ENCODE peak calls at places on chromosomes 3 and 15, in eight cellular contexts. R is right cardiac atrium, H is SK-N-SH, G is aorta, E is neuronal stem cell, T is uterus, Y is body of pancreas, I is left lung. J is an unnamed sample. For H3K9me3, the result is how much of the 10 kb centered on the place peaks cover.

GRCh38 chr3:48047841-48048456 is 31.7 kb upstream of the MAP4 start:
- DNase-seq in R (no peak), H (no peak), Y (no peak), T (no peak), I (no peak), E (no peak), G (no peak), J (no peak)

GRCh38 chr3:85737846-85738245 is 779.1 kb downstream of the CADM2 start:
- DNase-seq in H (no peak), I (no peak), Y (no peak), E (no peak), T (no peak), G (no peak), R (no peak), J (no peak)

GRCh38 chr15:96351801-96352593 is 21.5 kb downstream of the NR2F2 start:
- DNase-seq in G (peak), R (peak), T (peak), I (no peak), E (no peak), H (no peak), Y (no peak), J (no peak)

GRCh38 chr3:128416578-128417150 is 50.0 kb downstream of the DNAJB8 start:
- DNase-seq in E (no peak), Y (no peak), H (peak), G (no peak), R (peak), I (peak), T (no peak), J (no peak)

GRCh38 chr3:89108154-89108553 is 733 bp downstream of the EPHA3 start:
- DNase-seq in G (no peak), I (no peak), Y (no peak), R (no peak), T (no peak), E (no peak), H (no peak), J (no peak)

GRCh38 chr3:17687585-17687984 is 54.8 kb downstream of the TBC1D5 start:
- DNase-seq in T (no peak), G (no peak), H (no peak), E (no peak), Y (no peak), R (no peak), I (no peak), J (no peak)

GRCh38 chr3:157311633-157312365 is 124.9 kb upstream of the PTX3 start:
- DNase-seq in R (no peak), E (no peak), Y (no peak), H (no peak), G (no peak), I (no peak), T (no peak), J (no peak)

GRCh38 chr3:43958973-43959372 is 268.2 kb downstream of the ABHD5 start:
- DNase-seq in T (no peak), E (no peak), H (no peak), G (no peak), R (no peak), I (no peak), Y (no peak), J (no peak)

GRCh38 chr15:67923647-67923971 is 83.8 kb upstream of the RNU6-1 start:
- DNase-seq in T (no peak), H (no peak), E (no peak), G (no peak), Y (no peak), I (no peak), R (no peak), J (no peak)

GRCh38 chr3:119627461-119627860 is 29.8 kb downstream of the PLA1A start:
- DNase-seq in T (no peak), Y (no peak), G (no peak), R (peak), H (no peak), E (no peak), I (peak), J (no peak)

GRCh38 chr3:188706599-188706998 is 465.2 kb upstream of the TPRG1 start:
- DNase-seq in T (no peak), Y (no peak), I (no peak), G (no peak), H (no peak), R (no peak), E (no peak), J (no peak)

DNA sequence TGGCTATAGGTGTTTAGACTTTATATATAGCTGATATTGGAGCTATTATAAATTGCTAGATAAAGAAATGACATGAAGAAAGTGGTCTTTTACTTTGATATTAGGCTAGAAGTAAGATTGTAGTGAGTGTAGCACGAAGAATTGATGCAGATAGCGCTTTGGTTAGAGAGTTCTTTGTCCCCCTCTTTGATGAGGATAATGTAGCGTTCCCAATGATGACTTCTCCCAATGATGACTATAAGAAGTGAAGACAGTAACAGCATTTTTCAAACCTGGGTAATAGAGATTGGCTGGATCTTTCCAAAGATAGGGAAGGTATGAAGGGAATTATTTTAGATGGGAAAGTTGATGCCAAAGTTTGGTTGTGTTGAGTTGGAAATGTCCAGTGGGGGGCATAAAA is 4.3 kb downstream of the MINDY2 start:
- DNase-seq in H (no peak), T (no peak), G (no peak), E (no peak), I (no peak), R (no peak), Y (no peak), J (no peak)
- H3K27ac ChIP-seq in H (no peak), T (no peak), G (no peak), E (no peak), I (no peak), R (no peak), Y (no peak), J (no peak)

GRCh38 chr15:99633655-99634054 is 67.9 kb downstream of the MEF2A start:
- DNase-seq in H (no peak), T (no peak), R (no peak), Y (no peak), G (no peak), I (no peak), E (no peak), J (no peak)

GRCh38 chr15:99630607-99631131 is 64.9 kb downstream of the MEF2A start:
- DNase-seq in H (no peak), G (no peak), Y (no peak), I (no peak), T (no peak), E (no peak), R (no peak), J (no peak)

GRCh38 chr15:99631256-99631655 is 65.5 kb downstream of the MEF2A start:
- DNase-seq in I (no peak), T (no peak), G (no peak), E (no peak), H (no peak), R (peak), Y (no peak), J (no peak)

GRCh38 chr15:99632521-99632920 is 66.7 kb downstream of the MEF2A start:
- DNase-seq in Y (no peak), T (no peak), R (no peak), I (no peak), E (no peak), H (no peak), G (no peak), J (no peak)

DNA sequence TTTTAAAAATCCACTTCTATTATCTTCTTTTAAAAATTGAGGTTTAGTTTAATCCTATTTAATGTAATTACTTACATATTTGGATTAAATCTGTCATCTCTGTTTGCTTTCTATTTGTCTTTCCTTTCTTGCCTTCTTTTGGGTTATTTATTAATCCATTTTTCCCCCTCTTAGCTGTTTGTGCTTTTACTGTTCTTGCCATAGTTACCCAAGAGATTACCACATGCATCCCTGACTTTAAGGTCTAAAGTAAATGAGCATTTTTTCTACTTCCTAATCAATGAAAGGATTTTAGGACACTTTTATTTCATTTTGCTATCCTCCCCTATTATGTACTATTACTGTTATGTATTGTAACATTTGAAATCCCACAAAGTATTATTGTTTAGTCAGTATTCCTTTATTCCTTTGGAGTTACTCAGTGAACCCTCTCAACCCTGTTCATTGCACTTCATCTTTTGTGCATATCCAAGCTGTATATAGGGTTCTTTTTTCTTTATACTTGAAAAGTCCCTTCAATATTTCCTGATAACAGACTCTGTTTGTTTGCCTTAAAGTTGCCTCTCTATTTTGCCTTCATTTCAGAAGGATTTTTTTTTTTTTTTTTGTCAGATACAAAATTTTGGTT is 62.7 kb downstream of the MEF2A start:
- DNase-seq in R (no peak), G (no peak), E (no peak), T (no peak), Y (no peak), I (no peak), H (no peak), J (no peak)
- H3K9me3 ChIP-seq in R (under half), G (under half), E (under half), T (under half), Y (under half), I (under half), H (under half), J (under half)

GRCh38 chr3:126432361-126432760 is 37.7 kb downstream of the CFAP100 start:
- DNase-seq in G (no peak), R (no peak), E (no peak), H (no peak), Y (no peak), I (no peak), T (no peak), J (no peak)

GRCh38 chr3:126434264-126434590 is 39.5 kb downstream of the CFAP100 start:
- DNase-seq in I (no peak), G (no peak), Y (no peak), E (no peak), T (no peak), H (no peak), R (no peak), J (no peak)

GRCh38 chr3:126433496-126434263 is 39.0 kb downstream of the CFAP100 start:
- DNase-seq in R (peak), T (no peak), G (no peak), E (no peak), Y (no peak), I (no peak), H (no peak), J (no peak)

GRCh38 chr3:126431103-126431534 is 36.4 kb downstream of the CFAP100 start:
- DNase-seq in E (no peak), G (no peak), I (no peak), Y (no peak), T (no peak), R (no peak), H (no peak), J (no peak)

DNA sequence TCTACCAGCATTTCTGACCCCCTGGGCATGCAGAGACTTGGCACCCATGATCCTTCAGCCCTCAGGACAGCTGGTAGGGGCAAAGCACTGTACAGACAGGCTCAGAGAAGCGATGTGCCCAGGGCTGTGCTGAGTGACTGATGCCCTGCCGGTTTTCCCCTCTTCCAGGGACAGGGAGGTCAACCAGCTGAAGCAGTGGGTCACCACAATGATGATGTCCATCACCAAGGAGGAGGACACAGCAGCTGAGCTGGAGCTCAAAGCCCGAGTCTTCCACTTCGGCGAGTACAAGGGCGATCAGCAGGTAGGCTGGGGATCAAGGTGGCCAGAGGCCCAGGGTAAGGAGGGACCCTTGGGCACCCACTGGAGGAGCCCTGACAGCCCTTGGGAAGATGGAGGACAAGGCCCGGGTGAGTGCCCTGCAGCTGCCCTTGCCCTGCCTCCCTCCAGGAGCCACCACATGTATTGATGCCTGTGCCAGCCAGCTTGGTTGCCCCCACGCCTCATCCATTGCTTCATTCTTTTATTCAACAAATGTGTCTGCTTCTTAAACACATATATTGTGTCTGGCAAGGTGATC is 38.3 kb downstream of the CFAP100 start:
- DNase-seq in E (no peak), H (no peak), G (no peak), T (no peak), R (no peak), Y (no peak), I (no peak), J (no peak)
- H3K27ac ChIP-seq in E (no peak), H (no peak), G (no peak), T (no peak), R (peak), Y (no peak), I (no peak), J (no peak)

DNA sequence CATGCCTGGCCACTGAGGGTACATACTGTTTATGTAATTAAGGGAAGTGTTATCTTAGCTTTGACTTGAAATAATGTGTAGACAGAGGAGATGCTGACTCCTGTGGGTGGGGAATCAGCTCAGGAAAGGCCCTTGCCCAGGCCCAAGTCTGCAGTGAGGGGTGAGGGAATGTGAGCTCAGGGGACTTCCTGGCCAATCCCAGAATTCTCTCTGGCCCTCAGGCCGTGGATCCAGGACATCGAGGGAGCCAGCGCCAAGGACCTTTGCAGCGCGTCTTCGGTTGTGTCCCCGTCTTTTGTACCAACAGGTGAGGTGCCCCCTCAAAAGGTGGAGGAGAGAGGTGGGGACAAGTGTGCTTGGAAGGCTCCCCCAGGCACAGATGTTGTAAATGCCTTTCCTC is 6.4 kb downstream of the CIB1 start:
- DNase-seq in R (no peak), G (no peak), E (no peak), H (no peak), I (no peak), Y (no peak), T (no peak), J (no peak)
- H3K9me3 ChIP-seq in R (under half), G (under half), E (under half), H (under half), I (under half), Y (under half), T (under half), J (under half)